ENCODE peak calls at places on chromosomes 13 and 19, in seven cellular contexts. One of them, this sample, is unnamed.

GRCh38 chr13:82291852-82292251 is 1590.4 kb downstream of the SLITRK1 start:
- DNase-seq in heart left ventricle: no peak
- DNase-seq in A549: no peak
- DNase-seq in IMR-90: no peak
- DNase-seq in adrenal gland: no peak
- DNase-seq in suprapubic skin: no peak
- DNase-seq in stomach: no peak
- DNase-seq in this sample: no peak

GRCh38 chr19:48271531-48272151 is 1.8 kb downstream of the ZNF114 start:
- DNase-seq in heart left ventricle: peak; percentile 49
- DNase-seq in A549: peak; percentile 90
- DNase-seq in IMR-90: peak; percentile 35
- DNase-seq in adrenal gland: peak; percentile 31
- DNase-seq in suprapubic skin: peak; percentile 66
- DNase-seq in stomach: no peak
- DNase-seq in this sample: no peak

GRCh38 chr13:31204592-31204991 is 4.8 kb downstream of the B3GLCT start:
- DNase-seq in heart left ventricle: no peak
- DNase-seq in A549: peak; percentile 14
- DNase-seq in IMR-90: peak; percentile 60
- DNase-seq in adrenal gland: no peak
- DNase-seq in suprapubic skin: no peak
- DNase-seq in stomach: no peak
- DNase-seq in this sample: peak; percentile 56

GRCh38 chr13:44713793-44714469 is 137.8 kb upstream of the TSC22D1 start:
- DNase-seq in heart left ventricle: no peak
- DNase-seq in A549: peak; percentile 76
- DNase-seq in IMR-90: peak; percentile 94
- DNase-seq in adrenal gland: peak; percentile 11
- DNase-seq in suprapubic skin: no peak
- DNase-seq in stomach: no peak
- DNase-seq in this sample: peak; percentile 33

GRCh38 chr19:47124937-47125668 is 5.5 kb upstream of the SAE1 start:
- DNase-seq in heart left ventricle: no peak
- DNase-seq in A549: peak; percentile 90
- DNase-seq in IMR-90: peak; percentile 78
- DNase-seq in adrenal gland: no peak
- DNase-seq in suprapubic skin: no peak
- DNase-seq in stomach: no peak
- DNase-seq in this sample: no peak

GRCh38 chr13:108154421-108154858 is 60.9 kb downstream of the LIG4 start:
- DNase-seq in heart left ventricle: no peak
- DNase-seq in A549: peak; percentile 3
- DNase-seq in IMR-90: no peak
- DNase-seq in adrenal gland: no peak
- DNase-seq in suprapubic skin: no peak
- DNase-seq in stomach: peak; percentile 64
- DNase-seq in this sample: no peak

GRCh38 chr19:17777840-17778620 is 16.9 kb upstream of the B3GNT3 start:
- DNase-seq in heart left ventricle: peak; percentile 58
- DNase-seq in A549: peak; percentile 94
- DNase-seq in IMR-90: peak; percentile 10
- DNase-seq in adrenal gland: peak; percentile 50
- DNase-seq in suprapubic skin: no peak
- DNase-seq in stomach: peak; percentile 79
- DNase-seq in this sample: peak; percentile 75

GRCh38 chr13:36673838-36674326 is at the start of gene SERTM1:
- DNase-seq in heart left ventricle: peak; percentile 35
- DNase-seq in A549: peak; percentile 0
- DNase-seq in IMR-90: no peak
- DNase-seq in adrenal gland: no peak
- DNase-seq in suprapubic skin: no peak
- DNase-seq in stomach: no peak
- DNase-seq in this sample: no peak

GRCh38 chr19:18416778-18417249 is 2.4 kb upstream of the SSBP4 start:
- DNase-seq in heart left ventricle: peak; percentile 94
- DNase-seq in A549: peak; percentile 91
- DNase-seq in IMR-90: peak; percentile 78
- DNase-seq in adrenal gland: peak; percentile 85
- DNase-seq in suprapubic skin: peak; percentile 97
- DNase-seq in stomach: peak; percentile 74
- DNase-seq in this sample: no peak

GRCh38 chr13:51793570-51794273 is 10.2 kb downstream of the DHRS12 start:
- DNase-seq in heart left ventricle: no peak
- DNase-seq in A549: peak; percentile 53
- DNase-seq in IMR-90: peak; percentile 91
- DNase-seq in adrenal gland: peak; percentile 83
- DNase-seq in suprapubic skin: peak; percentile 43
- DNase-seq in stomach: no peak
- DNase-seq in this sample: peak; percentile 21

GRCh38 chr19:47273313-47274070 is 1.2 kb upstream of the INAFM1 start:
- DNase-seq in heart left ventricle: peak; percentile 94
- DNase-seq in A549: peak; percentile 96
- DNase-seq in IMR-90: peak; percentile 90
- DNase-seq in adrenal gland: peak; percentile 96
- DNase-seq in suprapubic skin: peak; percentile 97
- DNase-seq in stomach: peak; percentile 94
- DNase-seq in this sample: peak; percentile 85

GRCh38 chr13:26616126-26616525 is 58.6 kb downstream of the WASF3 start:
- DNase-seq in heart left ventricle: no peak
- DNase-seq in A549: no peak
- DNase-seq in IMR-90: peak; percentile 72
- DNase-seq in adrenal gland: no peak
- DNase-seq in suprapubic skin: no peak
- DNase-seq in stomach: no peak
- DNase-seq in this sample: no peak

GRCh38 chr19:55091955-55092354 is 16.3 kb downstream of the EPS8L1 start:
- DNase-seq in heart left ventricle: peak; percentile 24
- DNase-seq in A549: no peak
- DNase-seq in IMR-90: no peak
- DNase-seq in adrenal gland: no peak
- DNase-seq in suprapubic skin: peak; percentile 62
- DNase-seq in stomach: no peak
- DNase-seq in this sample: no peak

GRCh38 chr19:54388001-54388802 is 23.5 kb upstream of the LAIR1 start:
- DNase-seq in heart left ventricle: peak; percentile 35
- DNase-seq in A549: no peak
- DNase-seq in IMR-90: no peak
- DNase-seq in adrenal gland: no peak
- DNase-seq in suprapubic skin: no peak
- DNase-seq in stomach: no peak
- DNase-seq in this sample: no peak

GRCh38 chr19:1668339-1669123 is 16.1 kb upstream of the TCF3 start:
- DNase-seq in heart left ventricle: no peak
- DNase-seq in A549: no peak
- DNase-seq in IMR-90: no peak
- DNase-seq in adrenal gland: no peak
- DNase-seq in suprapubic skin: no peak
- DNase-seq in stomach: no peak
- DNase-seq in this sample: no peak

GRCh38 chr19:1851581-1852293 is 3.5 kb upstream of the REXO1 start:
- DNase-seq in heart left ventricle: no peak
- DNase-seq in A549: no peak
- DNase-seq in IMR-90: no peak
- DNase-seq in adrenal gland: no peak
- DNase-seq in suprapubic skin: no peak
- DNase-seq in stomach: no peak
- DNase-seq in this sample: no peak

GRCh38 chr13:57425531-57425930 is 206.0 kb upstream of the PCDH17 start:
- DNase-seq in heart left ventricle: no peak
- DNase-seq in A549: no peak
- DNase-seq in IMR-90: no peak
- DNase-seq in adrenal gland: no peak
- DNase-seq in suprapubic skin: no peak
- DNase-seq in stomach: no peak
- DNase-seq in this sample: no peak

GRCh38 chr13:21219044-21219381 is 42.6 kb downstream of the MRPL57 start:
- DNase-seq in heart left ventricle: no peak
- DNase-seq in A549: no peak
- DNase-seq in IMR-90: no peak
- DNase-seq in adrenal gland: no peak
- DNase-seq in suprapubic skin: no peak
- DNase-seq in stomach: no peak
- DNase-seq in this sample: no peak

GRCh38 chr19:28331596-28331995 is 881.4 kb downstream of the UQCRFS1 start:
- DNase-seq in heart left ventricle: no peak
- DNase-seq in A549: no peak
- DNase-seq in IMR-90: no peak
- DNase-seq in adrenal gland: no peak
- DNase-seq in suprapubic skin: no peak
- DNase-seq in stomach: no peak
- DNase-seq in this sample: no peak

GRCh38 chr13:91406619-91407018 is 8.2 kb downstream of the GPC5 start:
- DNase-seq in heart left ventricle: no peak
- DNase-seq in A549: peak; percentile 23
- DNase-seq in IMR-90: peak; percentile 35
- DNase-seq in adrenal gland: no peak
- DNase-seq in suprapubic skin: no peak
- DNase-seq in stomach: no peak
- DNase-seq in this sample: no peak

GRCh38 chr13:93670858-93671257 is 444.3 kb downstream of the GPC6 start:
- DNase-seq in heart left ventricle: no peak
- DNase-seq in A549: no peak
- DNase-seq in IMR-90: no peak
- DNase-seq in adrenal gland: no peak
- DNase-seq in suprapubic skin: no peak
- DNase-seq in stomach: no peak
- DNase-seq in this sample: no peak

GRCh38 chr13:94683426-94683825 is 28.9 kb downstream of the SOX21 start:
- DNase-seq in heart left ventricle: no peak
- DNase-seq in A549: no peak
- DNase-seq in IMR-90: no peak
- DNase-seq in adrenal gland: no peak
- DNase-seq in suprapubic skin: no peak
- DNase-seq in stomach: no peak
- DNase-seq in this sample: no peak

GRCh38 chr19:799076-799881 is 2.0 kb downstream of the PTBP1 start:
- DNase-seq in heart left ventricle: no peak
- DNase-seq in A549: no peak
- DNase-seq in IMR-90: peak; percentile 49
- DNase-seq in adrenal gland: no peak
- DNase-seq in suprapubic skin: no peak
- DNase-seq in stomach: no peak
- DNase-seq in this sample: no peak

DNA sequence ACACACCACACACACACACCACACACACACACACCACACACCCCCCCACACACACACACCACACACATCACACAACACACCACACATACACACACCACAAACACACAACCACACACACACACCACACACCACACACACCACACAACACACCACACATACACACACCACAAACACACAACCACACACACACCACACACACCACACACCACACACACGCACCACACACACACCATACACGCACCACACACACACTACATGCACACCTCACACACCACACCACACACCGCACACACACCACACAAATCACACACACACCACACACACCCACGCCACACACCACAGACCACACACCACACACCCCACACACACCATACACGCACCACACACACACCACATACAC is 83.5 kb downstream of the ZNF557 start:
- DNase-seq in heart left ventricle: no peak
- DNase-seq in A549: no peak
- DNase-seq in IMR-90: no peak
- DNase-seq in adrenal gland: no peak
- DNase-seq in suprapubic skin: no peak
- DNase-seq in stomach: no peak
- DNase-seq in this sample: no peak
- TF ChIP-seq POLR2A in heart left ventricle: no peak
- TF ChIP-seq POLR2A in A549: no peak
- TF ChIP-seq POLR2A in IMR-90: no peak
- TF ChIP-seq POLR2A in adrenal gland: no peak
- TF ChIP-seq POLR2A in suprapubic skin: no peak
- TF ChIP-seq POLR2A in stomach: no peak
- TF ChIP-seq POLR2A in this sample: no peak

DNA sequence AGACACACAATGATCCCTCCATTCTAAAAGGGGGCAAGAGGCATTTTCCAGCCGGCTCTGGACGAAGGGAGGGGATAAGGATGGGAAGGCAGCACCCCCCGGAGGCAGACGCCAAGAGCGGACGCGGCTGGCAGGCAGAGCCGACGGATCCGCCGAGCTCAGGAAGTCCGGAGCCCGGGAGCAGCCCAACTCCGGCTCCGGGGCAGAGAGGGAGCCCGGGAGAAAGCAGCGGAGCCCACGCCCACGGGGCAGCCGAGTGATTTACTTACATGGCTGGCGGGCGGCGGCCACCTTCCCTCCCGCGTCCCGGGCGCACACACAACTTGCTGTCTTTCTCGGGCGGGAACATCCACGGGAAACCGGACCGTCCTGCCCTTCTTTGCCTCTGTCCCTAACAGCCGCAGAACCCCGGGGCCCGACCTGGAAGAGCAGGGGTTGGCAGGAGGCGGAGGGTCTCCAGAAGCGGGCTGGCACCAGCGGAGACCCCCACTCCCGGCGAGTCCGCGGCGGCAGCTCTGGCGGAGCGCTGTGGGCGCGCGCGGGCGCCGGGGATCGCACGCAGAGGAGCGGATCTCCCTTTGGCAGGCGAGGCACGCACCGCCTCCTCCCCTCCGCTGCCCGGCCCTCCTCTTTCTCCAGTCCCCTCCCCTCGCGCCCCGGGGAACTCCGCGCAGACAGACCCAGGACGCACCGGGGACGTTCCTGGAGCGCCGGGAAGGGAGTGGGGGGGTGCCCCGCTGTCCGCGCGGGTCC is at the start of gene LHFPL6:
- DNase-seq in heart left ventricle: peak; percentile 94
- DNase-seq in A549: peak; percentile 48
- DNase-seq in IMR-90: peak; percentile 77
- DNase-seq in adrenal gland: peak; percentile 83
- DNase-seq in suprapubic skin: peak; percentile 90
- DNase-seq in stomach: peak; percentile 73
- DNase-seq in this sample: peak; percentile 69
- TF ChIP-seq POLR2A in heart left ventricle: no peak
- TF ChIP-seq POLR2A in A549: no peak
- TF ChIP-seq POLR2A in IMR-90: no peak
- TF ChIP-seq POLR2A in adrenal gland: no peak
- TF ChIP-seq POLR2A in suprapubic skin: no peak
- TF ChIP-seq POLR2A in stomach: no peak
- TF ChIP-seq POLR2A in this sample: peak; percentile 77

GRCh38 chr19:45475537-45476348 is 7.9 kb downstream of the FOSB start:
- DNase-seq in heart left ventricle: no peak
- DNase-seq in A549: peak; percentile 74
- DNase-seq in IMR-90: peak; percentile 32
- DNase-seq in adrenal gland: no peak
- DNase-seq in suprapubic skin: no peak
- DNase-seq in stomach: no peak
- DNase-seq in this sample: no peak
- TF ChIP-seq POLR2A in heart left ventricle: no peak
- TF ChIP-seq POLR2A in A549: no peak
- TF ChIP-seq POLR2A in IMR-90: no peak
- TF ChIP-seq POLR2A in adrenal gland: no peak
- TF ChIP-seq POLR2A in suprapubic skin: no peak
- TF ChIP-seq POLR2A in stomach: no peak
- TF ChIP-seq POLR2A in this sample: no peak

GRCh38 chr13:110597041-110597689 is 18.2 kb upstream of the NAXD start:
- DNase-seq in heart left ventricle: no peak
- DNase-seq in A549: no peak
- DNase-seq in IMR-90: no peak
- DNase-seq in adrenal gland: no peak
- DNase-seq in suprapubic skin: no peak
- DNase-seq in stomach: no peak
- DNase-seq in this sample: no peak
- TF ChIP-seq POLR2A in heart left ventricle: no peak
- TF ChIP-seq POLR2A in A549: no peak
- TF ChIP-seq POLR2A in IMR-90: no peak
- TF ChIP-seq POLR2A in adrenal gland: no peak
- TF ChIP-seq POLR2A in suprapubic skin: no peak
- TF ChIP-seq POLR2A in stomach: no peak
- TF ChIP-seq POLR2A in this sample: no peak

GRCh38 chr19:36054119-36054732 is at the start of gene THAP8:
- DNase-seq in heart left ventricle: peak; percentile 100
- DNase-seq in A549: peak; percentile 100
- DNase-seq in IMR-90: peak; percentile 99
- DNase-seq in adrenal gland: peak; percentile 100
- DNase-seq in suprapubic skin: peak; percentile 100
- DNase-seq in stomach: peak; percentile 100
- DNase-seq in this sample: peak; percentile 99
- TF ChIP-seq POLR2A in heart left ventricle: no peak
- TF ChIP-seq POLR2A in A549: peak; percentile 93
- TF ChIP-seq POLR2A in IMR-90: peak; percentile 72
- TF ChIP-seq POLR2A in adrenal gland: peak; percentile 39
- TF ChIP-seq POLR2A in suprapubic skin: no peak
- TF ChIP-seq POLR2A in stomach: peak; percentile 11
- TF ChIP-seq POLR2A in this sample: peak; percentile 62